ENCODE peak calls at places on chromosome 1, in four cellular contexts. A is lower leg skin; L is effector CD4-positive, alpha-beta T cell; U is amygdala. M is an unnamed sample.

GRCh38 chr1:37393173-37393572 is 81.2 kb upstream of the ZC3H12A start:
- DNase-seq in U (no peak), L (no peak), A (no peak), M (no peak)

GRCh38 chr1:54459714-54460113 is 53.5 kb upstream of the SSBP3 start:
- DNase-seq in A (no peak), L (no peak), U (no peak), M (no peak)

GRCh38 chr1:111475706-111476105 is 1.9 kb downstream of the C1orf162 start:
- DNase-seq in U (no peak), L (no peak), A (no peak), M (no peak)

GRCh38 chr1:17688217-17688810 is 66.8 kb upstream of the ACTL8 start:
- DNase-seq in L (no peak), U (no peak), A (no peak), M (no peak)

GRCh38 chr1:67647036-67647798 is 37.8 kb upstream of the GADD45A start:
- DNase-seq in A (no peak), L (no peak), U (no peak), M (peak)

GRCh38 chr1:177934461-177934860 is 35.4 kb downstream of the SEC16B start:
- DNase-seq in L (no peak), A (no peak), U (no peak), M (no peak)

GRCh38 chr1:7366286-7366954 is 404.7 kb upstream of the VAMP3 start:
- DNase-seq in A (no peak), U (no peak), L (no peak), M (no peak)

GRCh38 chr1:46547481-46548383 is 3.7 kb downstream of the KNCN start:
- DNase-seq in U (no peak), L (no peak), A (no peak), M (no peak)

M was measured in tibial nerve.